ENCODE peak calls at places on chromosomes 2 and 18, in five cellular contexts. V is Peyer's patch, M is testis, G is breast epithelium, D is right lobe of liver. Z is an unnamed sample.

GRCh38 chr2:5057895-5058294 is 634.3 kb upstream of the SOX11 start:
- DNase-seq in V (no peak), M (no peak), G (no peak), D (no peak), Z (no peak)

GRCh38 chr2:36271266-36271665 is 84.3 kb upstream of the CRIM1 start:
- DNase-seq in V (no peak), M (no peak), G (no peak), D (no peak), Z (no peak)

GRCh38 chr2:113182471-113183260 is 8.9 kb downstream of the PSD4 start:
- DNase-seq in V (no peak), M (no peak), G (no peak), D (no peak), Z (no peak)

GRCh38 chr18:22173928-22174301 is 4.5 kb downstream of the GATA6 start:
- DNase-seq in V (no peak), M (no peak), G (no peak), D (no peak), Z (peak)

GRCh38 chr2:189261431-189261841 is 81.9 kb upstream of the COL5A2 start:
- DNase-seq in V (no peak), M (no peak), G (no peak), D (no peak), Z (no peak)

GRCh38 chr18:3044931-3045698 is 32.2 kb upstream of the LPIN2 start:
- DNase-seq in V (no peak), M (peak), G (peak), D (peak), Z (no peak)

GRCh38 chr2:240405133-240405532 is 30.3 kb upstream of the GPC1 start:
- DNase-seq in V (no peak), M (no peak), G (no peak), D (no peak), Z (peak)

GRCh38 chr2:8666581-8666980 is 15.3 kb upstream of the ID2 start:
- DNase-seq in V (no peak), M (no peak), G (no peak), D (no peak), Z (peak)

GRCh38 chr2:241091201-241091600 is 10.9 kb downstream of the MTERF4 start:
- DNase-seq in V (no peak), M (no peak), G (no peak), D (no peak), Z (no peak)

GRCh38 chr2:200689115-200689514 is 103.3 kb downstream of the AOX1 start:
- DNase-seq in V (no peak), M (no peak), G (no peak), D (no peak), Z (no peak)

DNA sequence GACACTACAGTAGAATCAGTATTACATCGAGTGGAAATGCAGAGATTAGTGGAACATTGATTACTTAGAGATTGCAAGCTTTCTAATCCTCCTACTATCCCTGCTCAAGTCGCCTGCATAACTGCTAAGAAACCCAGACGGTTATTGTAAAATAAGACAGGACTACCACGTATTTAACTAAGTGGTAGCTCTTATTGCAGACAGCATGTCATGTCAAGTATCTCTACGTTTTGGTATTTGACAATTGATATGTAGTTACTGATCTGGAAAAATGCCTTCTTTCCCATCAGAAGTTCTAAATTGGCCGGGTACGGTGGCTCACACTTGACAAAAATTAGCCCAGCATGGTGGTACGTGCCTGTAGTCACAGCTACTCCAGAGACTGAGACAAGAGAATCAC is 404.1 kb downstream of the CBLN2 start:
- DNase-seq in V (no peak), M (no peak), G (no peak), D (no peak), Z (no peak)
- TF ChIP-seq CTCF in V (no peak), M (no peak), G (no peak), D (no peak), Z (no peak)

GRCh38 chr2:218282173-218282991 is 9.9 kb downstream of the TMBIM1 start:
- DNase-seq in V (no peak), M (no peak), G (peak), D (no peak), Z (no peak)

GRCh38 chr2:218281449-218281848 is 10.9 kb downstream of the TMBIM1 start:
- DNase-seq in V (no peak), M (no peak), G (no peak), D (no peak), Z (no peak)

GRCh38 chr2:218286570-218287459 is 5.5 kb downstream of the TMBIM1 start:
- DNase-seq in V (peak), M (peak), G (peak), D (peak), Z (peak)

GRCh38 chr2:218285604-218286003 is 6.7 kb downstream of the TMBIM1 start:
- DNase-seq in V (no peak), M (no peak), G (peak), D (peak), Z (peak)

GRCh38 chr2:218284106-218284811 is 8.0 kb downstream of the TMBIM1 start:
- DNase-seq in V (peak), M (no peak), G (no peak), D (peak), Z (no peak)
- TF ChIP-seq POLR2A in V (no peak), M (no peak), G (no peak), D (no peak), Z (no peak)

GRCh38 chr2:78994789-78995188 is 30.7 kb upstream of the REG3G start:
- DNase-seq in V (no peak), M (no peak), G (no peak), D (no peak), Z (no peak)

GRCh38 chr2:78993518-78994148 is 31.9 kb upstream of the REG3G start:
- DNase-seq in V (no peak), M (no peak), G (no peak), D (no peak), Z (no peak)

GRCh38 chr2:78992807-78993517 is 32.5 kb upstream of the REG3G start:
- DNase-seq in V (no peak), M (no peak), G (no peak), D (no peak), Z (no peak)

GRCh38 chr2:78992451-78992806 is 33.1 kb upstream of the REG3G start:
- DNase-seq in V (no peak), M (peak), G (no peak), D (no peak), Z (no peak)
- TF ChIP-seq CTCF in V (no peak), M (peak), G (no peak), D (no peak), Z (no peak)

GRCh38 chr2:10080536-10081304 is 509 bp upstream of the CYS1 start:
- DNase-seq in V (no peak), M (no peak), G (no peak), D (no peak), Z (no peak)
- TF ChIP-seq POLR2A in V (no peak), M (no peak), G (no peak), D (no peak), Z (no peak)

GRCh38 chr18:55449412-55450140 is 138.4 kb downstream of the TCF4 start:
- DNase-seq in V (no peak), M (no peak), G (no peak), D (no peak), Z (no peak)
- TF ChIP-seq CTCF in V (no peak), M (no peak), G (no peak), D (no peak), Z (no peak)

GRCh38 chr2:1840046-1840445 is 95.7 kb upstream of the PXDN start:
- DNase-seq in V (no peak), M (no peak), G (no peak), D (no peak), Z (no peak)
- TF ChIP-seq POLR2A in V (no peak), M (no peak), G (no peak), D (no peak), Z (no peak)